ENCODE peak calls at places on chromosomes 2 and 18, in four cellular contexts. V is nephron progenitor cell, G is nucleus accumbens, A is HS-5. L is an unnamed sample.
A peak's percentile ranks its signal among the peaks of the same experiment; 100 is the strongest.

GRCh38 chr18:12027046-12027445 is 45.7 kb downstream of the IMPA2 start:
- DNase-seq in V (no peak), G (no peak), A (no peak), L (no peak)

GRCh38 chr18:14978962-14979535 is 231.1 kb downstream of the ANKRD30B start:
- DNase-seq in V (no peak), G (no peak), A (no peak), L (no peak)

GRCh38 chr2:38466849-38467767 is 90.0 kb upstream of the ATL2 start:
- DNase-seq in V (no peak), G (no peak), A (no peak), L (no peak)

GRCh38 chr18:6414118-6414722 is 491 bp downstream of the L3MBTL4 start:
- DNase-seq in V (peak; percentile 63), G (peak; percentile 32), A (no peak), L (no peak)

GRCh38 chr2:106161938-106162814 is 31.9 kb downstream of the UXS1 start:
- DNase-seq in V (no peak), G (no peak), A (no peak), L (peak; percentile 96)

GRCh38 chr2:189474526-189474925 is 33.3 kb downstream of the WDR75 start:
- DNase-seq in V (no peak), G (no peak), A (no peak), L (no peak)

GRCh38 chr2:11213090-11213638 is 57.9 kb downstream of the SLC66A3 start:
- DNase-seq in V (no peak), G (no peak), A (peak; percentile 43), L (no peak)

GRCh38 chr2:149745396-149745925 is 157.9 kb upstream of the MMADHC start:
- DNase-seq in V (no peak), G (no peak), A (no peak), L (no peak)

GRCh38 chr2:38145226-38145625 is 69.3 kb upstream of the CYP1B1 start:
- DNase-seq in V (no peak), G (no peak), A (no peak), L (no peak)

GRCh38 chr2:8633735-8634313 is 48.0 kb upstream of the ID2 start:
- DNase-seq in V (no peak), G (no peak), A (peak; percentile 22), L (peak; percentile 92)

GRCh38 chr2:55051026-55051866 is 995 bp upstream of the RTN4 start:
- DNase-seq in V (no peak), G (no peak), A (peak; percentile 100), L (peak; percentile 99)

GRCh38 chr2:157592374-157592773 is 36.3 kb downstream of the ACVR1C start:
- DNase-seq in V (no peak), G (no peak), A (no peak), L (no peak)

GRCh38 chr2:119389615-119390306 is 23.0 kb downstream of the DBI start:
- DNase-seq in V (no peak), G (no peak), A (no peak), L (peak; percentile 68)

GRCh38 chr2:100998235-100998573 is 3.9 kb upstream of the RPL31 start:
- DNase-seq in V (no peak), G (no peak), A (no peak), L (no peak)

GRCh38 chr2:51158236-51158635 is 126.3 kb upstream of the NRXN1 start:
- DNase-seq in V (no peak), G (no peak), A (no peak), L (no peak)

GRCh38 chr2:28148000-28148399 is 244.7 kb upstream of the FOSL2 start:
- DNase-seq in V (no peak), G (no peak), A (no peak), L (no peak)

GRCh38 chr18:63046375-63046774 is 273.2 kb downstream of the BCL2 start:
- DNase-seq in V (no peak), G (no peak), A (no peak), L (no peak)

GRCh38 chr18:76821875-76822509 is 365 bp upstream of the ZNF236 start:
- DNase-seq in V (peak; percentile 61), G (peak; percentile 18), A (no peak), L (no peak)

GRCh38 chr2:57516740-57517340 is 529.8 kb upstream of the VRK2 start:
- DNase-seq in V (no peak), G (no peak), A (peak; percentile 26), L (peak; percentile 13)

GRCh38 chr2:25537526-25537925 is 135.9 kb downstream of the DTNB start:
- DNase-seq in V (no peak), G (no peak), A (no peak), L (no peak)

GRCh38 chr18:74539289-74539688 is 5.0 kb downstream of the CNDP1 start:
- DNase-seq in V (no peak), G (no peak), A (no peak), L (no peak)

GRCh38 chr18:22346968-22347611 is 70.6 kb downstream of the CTAGE1 start:
- DNase-seq in V (peak; percentile 76), G (no peak), A (peak; percentile 15), L (no peak)

GRCh38 chr2:35873921-35874320 is 481.7 kb upstream of the CRIM1 start:
- DNase-seq in V (no peak), G (no peak), A (no peak), L (no peak)

GRCh38 chr2:237290249-237290648 is 123.7 kb downstream of the COL6A3 start:
- DNase-seq in V (no peak), G (no peak), A (no peak), L (no peak)

GRCh38 chr2:177255227-177255601 is 9.3 kb downstream of the NFE2L2 start:
- DNase-seq in V (no peak), G (no peak), A (no peak), L (no peak)

GRCh38 chr2:69509011-69509749 is 71.9 kb upstream of the NFU1 start:
- DNase-seq in V (no peak), G (no peak), A (no peak), L (no peak)

GRCh38 chr2:81481994-81482368 is 1177.4 kb upstream of the LRRTM1 start:
- DNase-seq in V (no peak), G (no peak), A (no peak), L (no peak)

GRCh38 chr18:45619062-45619825 is 4.0 kb downstream of the SLC14A2 start:
- DNase-seq in V (no peak), G (no peak), A (no peak), L (no peak)

GRCh38 chr2:85753035-85753524 is 711 bp upstream of the ATOH8 start:
- DNase-seq in V (no peak), G (no peak), A (no peak), L (no peak)

GRCh38 chr2:60553496-60553991 is at the start of gene BCL11A:
- DNase-seq in V (peak; percentile 71), G (no peak), A (peak; percentile 56), L (no peak)

GRCh38 chr2:234308073-234308813 is 188.6 kb downstream of the ARL4C start:
- DNase-seq in V (no peak), G (no peak), A (no peak), L (no peak)

GRCh38 chr2:200752332-200752731 is 59.4 kb upstream of the BZW1 start:
- DNase-seq in V (no peak), G (no peak), A (no peak), L (no peak)

GRCh38 chr2:86238354-86238753 is 39.1 kb downstream of the MRPL35 start:
- DNase-seq in V (no peak), G (no peak), A (no peak), L (no peak)

GRCh38 chr2:217972490-217972889 is 30.3 kb downstream of the TNS1 start:
- DNase-seq in V (no peak), G (no peak), A (no peak), L (no peak)

GRCh38 chr2:45930396-45930792 is 278.9 kb downstream of the PRKCE start:
- DNase-seq in V (no peak), G (no peak), A (no peak), L (no peak)